ENCODE peak calls at places on chromosomes 1 and 21, in ten cellular contexts. C is stimulated activated CD4-positive, alpha-beta T cell treated with anti-CD3 and anti-CD28 coated beads, Interleukin-4, amount 100 ng/mL, for 1 hour; I is NCI-H510A; G is stimulated activated CD8-positive, alpha-beta memory T cell treated with anti-CD3 and anti-CD28 coated beads, Interleukin-7, amount 100 ng/mL, for 4 hours; Y is BE2C; L is cardiac fibroblast; M is neural crest cell; S is ascending aorta; E is non-pigmented ciliary epithelial cell; U is fibroblast of mammary gland. Q is an unnamed sample.

GRCh38 chr1:30044745-30045144 is 678.6 kb downstream of the MATN1 start:
- DNase-seq in L (no peak), S (no peak), E (no peak), U (no peak), I (no peak), M (no peak), C (no peak), G (no peak), Y (no peak), Q (no peak)

GRCh38 chr1:111989531-111990025 is at the start of gene KCND3:
- DNase-seq in I (no peak), M (peak), L (peak), E (no peak), G (no peak), U (peak), Y (peak), C (peak), S (peak), Q (peak)

GRCh38 chr1:52645261-52645660 is 12.3 kb downstream of the SHISAL2A start:
- DNase-seq in L (no peak), M (no peak), C (no peak), G (no peak), I (no peak), U (no peak), S (no peak), Y (no peak), E (no peak), Q (no peak)

GRCh38 chr1:231106347-231106746 is 55.5 kb upstream of the TRIM67 start:
- DNase-seq in G (no peak), L (peak), I (no peak), E (peak), C (no peak), M (no peak), S (no peak), Y (no peak), U (peak), Q (peak)

GRCh38 chr1:49397086-49397485 is 620.4 kb upstream of the BEND5 start:
- DNase-seq in S (no peak), E (no peak), I (no peak), Y (no peak), C (no peak), L (no peak), U (no peak), M (no peak), G (no peak), Q (no peak)

GRCh38 chr1:205261946-205262668 is 34.4 kb downstream of the TMCC2 start:
- DNase-seq in C (no peak), E (no peak), M (no peak), I (no peak), U (peak), G (no peak), L (peak), Y (no peak), S (no peak), Q (peak)

GRCh38 chr1:94873520-94874351 is 53.2 kb downstream of the CNN3 start:
- DNase-seq in U (peak), I (peak), L (no peak), E (no peak), C (no peak), S (no peak), M (no peak), G (no peak), Y (no peak), Q (peak)

GRCh38 chr1:36911631-36912364 is 122.5 kb downstream of the GRIK3 start:
- DNase-seq in L (no peak), M (no peak), S (no peak), Y (no peak), G (no peak), E (no peak), U (no peak), I (no peak), C (no peak), Q (no peak)

GRCh38 chr1:184051485-184052193 is at the start of gene TSEN15:
- DNase-seq in C (peak), U (peak), I (peak), L (peak), E (no peak), G (peak), S (peak), Y (peak), M (peak), Q (peak)

GRCh38 chr1:1470626-1471388 is 758 bp upstream of the ATAD3B start:
- DNase-seq in Y (no peak), G (no peak), M (no peak), L (no peak), C (no peak), E (no peak), I (no peak), U (peak), S (no peak), Q (no peak)

GRCh38 chr21:27561116-27561515 is 594.2 kb upstream of the ADAMTS5 start:
- DNase-seq in I (no peak), C (no peak), S (no peak), L (no peak), U (no peak), M (no peak), G (no peak), E (no peak), Y (no peak), Q (peak)

GRCh38 chr1:210586785-210587184 is 258.1 kb downstream of the HHAT start:
- DNase-seq in S (no peak), M (no peak), U (no peak), G (no peak), L (no peak), C (no peak), I (no peak), Y (no peak), E (no peak), Q (no peak)

GRCh38 chr1:119859647-119860046 is 36.7 kb downstream of the ADAM30 start:
- DNase-seq in S (no peak), I (no peak), L (peak), G (no peak), C (no peak), M (no peak), U (peak), Y (no peak), E (no peak), Q (peak)